ENCODE peak calls at places on chromosomes 4 and X, in eight cellular contexts. P is fibroblast of gingiva; Z is GM04504; Q is upper lobe of right lung; T is activated naive CD4-positive, alpha-beta T cell treated with anti-CD3 and anti-CD28 coated beads for 36 hours; K is right atrium auricular region; L is iris pigment epithelial cell; O is ACHN. Y is an unnamed sample.

GRCh38 chr4:186854256-186854655 is 130.6 kb upstream of the FAT1 start:
- DNase-seq in O (peak; percentile 57), K (no peak), T (no peak), Q (no peak), Z (no peak), P (no peak), L (peak; percentile 34), Y (no peak)

GRCh38 chrX:56310581-56310980 is 78.4 kb downstream of the KLF8 start:
- DNase-seq in Z (no peak), L (no peak), Q (no peak), P (no peak), K (no peak), T (no peak), O (no peak), Y (no peak)

GRCh38 chr4:7403001-7403400 is 31.7 kb downstream of the PSAPL1 start:
- DNase-seq in T (no peak), O (no peak), Z (no peak), Q (no peak), L (no peak), K (no peak), P (no peak), Y (no peak)

GRCh38 chr4:52863324-52863723 is 1.2 kb downstream of the RASL11B start:
- DNase-seq in Q (no peak), T (no peak), O (no peak), L (no peak), K (no peak), Z (no peak), P (no peak), Y (no peak)

GRCh38 chr4:182593413-182593812 is 323.8 kb downstream of the DCTD start:
- DNase-seq in L (no peak), K (no peak), O (no peak), P (no peak), Q (no peak), T (no peak), Z (no peak), Y (no peak)

GRCh38 chr4:133982533-133983224 is 218.9 kb downstream of the PABPC4L start:
- DNase-seq in K (no peak), Z (peak; percentile 44), T (no peak), O (no peak), L (peak; percentile 10), Q (no peak), P (no peak), Y (no peak)

GRCh38 chrX:34584781-34585180 is 72.3 kb downstream of the TMEM47 start:
- DNase-seq in K (no peak), Z (no peak), L (no peak), P (no peak), Q (no peak), O (no peak), T (no peak), Y (no peak)

GRCh38 chrX:96763608-96764007 is 79.0 kb downstream of the DIAPH2 start:
- DNase-seq in T (no peak), Q (no peak), P (no peak), O (no peak), L (no peak), Z (no peak), K (no peak), Y (no peak)

GRCh38 chr4:13262816-13263215 is 221.3 kb downstream of the RAB28 start:
- DNase-seq in P (no peak), O (no peak), T (no peak), Z (no peak), L (no peak), Q (no peak), K (no peak), Y (no peak)

GRCh38 chr4:143335979-143336827 is 473 bp upstream of the GAB1 start:
- DNase-seq in P (peak; percentile 91), T (peak; percentile 43), O (peak; percentile 82), K (peak; percentile 88), Z (peak; percentile 65), Q (peak; percentile 96), L (peak; percentile 87), Y (peak; percentile 93)

GRCh38 chrX:16786791-16787735 is 797 bp downstream of the TXLNG start:
- DNase-seq in Z (no peak), Q (peak; percentile 69), P (peak; percentile 64), K (no peak), O (peak; percentile 18), T (peak; percentile 23), L (peak; percentile 23), Y (peak; percentile 6)

GRCh38 chr4:44447563-44448504 is 775 bp downstream of the KCTD8 start:
- DNase-seq in Z (no peak), P (no peak), T (peak; percentile 4), L (peak; percentile 15), K (peak; percentile 58), Q (peak; percentile 61), O (no peak), Y (no peak)